ENCODE peak calls at places on chromosome 17, in four cellular contexts. One of them, this sample, is unnamed.
A peak's percentile ranks its signal among the peaks of the same experiment; 100 is the strongest.

GRCh38 chr17:1294157-1294717 is 14.8 kb downstream of the TRARG1 start:
- DNase-seq in H9: no peak
- DNase-seq in mesenchymal stem cell: no peak
- DNase-seq in neuronal stem cell: no peak
- DNase-seq in this sample: no peak

GRCh38 chr17:2931426-2931825 is 132.0 kb downstream of the OR1D5 start:
- DNase-seq in mesenchymal stem cell: no peak
- DNase-seq in H9: peak; percentile 52
- DNase-seq in neuronal stem cell: no peak
- DNase-seq in this sample: no peak

GRCh38 chr17:3923466-3924190 is 7.4 kb upstream of the P2RX1 start:
- DNase-seq in neuronal stem cell: no peak
- DNase-seq in H9: no peak
- DNase-seq in mesenchymal stem cell: no peak
- DNase-seq in this sample: no peak

GRCh38 chr17:33862772-33863602 is 392.1 kb upstream of the CCL2 start:
- DNase-seq in neuronal stem cell: no peak
- DNase-seq in mesenchymal stem cell: no peak
- DNase-seq in H9: no peak
- DNase-seq in this sample: no peak

GRCh38 chr17:68906638-68907037 is 48.6 kb downstream of the ABCA8 start:
- DNase-seq in H9: no peak
- DNase-seq in mesenchymal stem cell: peak; percentile 16
- DNase-seq in neuronal stem cell: no peak
- DNase-seq in this sample: peak; percentile 21

GRCh38 chr17:33974276-33974675 is 280.8 kb upstream of the CCL2 start:
- DNase-seq in neuronal stem cell: no peak
- DNase-seq in H9: peak; percentile 15
- DNase-seq in mesenchymal stem cell: no peak
- DNase-seq in this sample: no peak

GRCh38 chr17:65020284-65020683 is 36.3 kb downstream of the GNA13 start:
- DNase-seq in H9: no peak
- DNase-seq in mesenchymal stem cell: peak; percentile 86
- DNase-seq in neuronal stem cell: no peak
- DNase-seq in this sample: peak; percentile 91

GRCh38 chr17:30831257-30831656 is 509 bp upstream of the ATAD5 start:
- DNase-seq in neuronal stem cell: no peak
- DNase-seq in mesenchymal stem cell: no peak
- DNase-seq in H9: peak; percentile 54
- DNase-seq in this sample: peak; percentile 5

GRCh38 chr17:43020789-43021738 is 1.1 kb downstream of the VAT1 start:
- DNase-seq in H9: peak; percentile 82
- DNase-seq in mesenchymal stem cell: peak; percentile 91
- DNase-seq in neuronal stem cell: peak; percentile 39
- DNase-seq in this sample: peak; percentile 50

DNA sequence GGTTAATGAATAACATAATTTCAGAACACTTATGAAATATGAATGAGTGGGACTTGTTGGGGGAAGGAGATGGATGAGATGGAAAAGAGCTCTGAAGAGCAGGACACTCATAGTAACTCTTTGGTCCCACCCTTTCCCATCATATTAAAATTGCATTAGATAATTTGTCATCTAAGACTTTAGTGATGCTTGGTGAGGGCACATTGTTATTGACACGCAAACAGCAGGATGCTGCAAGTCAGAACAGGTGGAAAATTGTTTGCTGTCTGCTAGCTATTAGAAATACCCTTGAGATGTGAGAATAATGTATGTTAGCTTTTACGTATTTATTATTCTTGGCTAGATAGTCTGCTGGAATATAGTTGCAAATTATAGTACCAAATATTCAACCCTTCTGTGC is 75.7 kb downstream of the TANC2 start:
- DNase-seq in H9: no peak
- DNase-seq in neuronal stem cell: no peak
- DNase-seq in mesenchymal stem cell: no peak
- DNase-seq in this sample: no peak
- H3K14ac ChIP-seq in H9: no peak overlapping the region
- H3K14ac ChIP-seq in neuronal stem cell: no peak overlapping the region
- H3K14ac ChIP-seq in mesenchymal stem cell: no peak overlapping the region
- H3K14ac ChIP-seq in this sample: no peak overlapping the region

DNA sequence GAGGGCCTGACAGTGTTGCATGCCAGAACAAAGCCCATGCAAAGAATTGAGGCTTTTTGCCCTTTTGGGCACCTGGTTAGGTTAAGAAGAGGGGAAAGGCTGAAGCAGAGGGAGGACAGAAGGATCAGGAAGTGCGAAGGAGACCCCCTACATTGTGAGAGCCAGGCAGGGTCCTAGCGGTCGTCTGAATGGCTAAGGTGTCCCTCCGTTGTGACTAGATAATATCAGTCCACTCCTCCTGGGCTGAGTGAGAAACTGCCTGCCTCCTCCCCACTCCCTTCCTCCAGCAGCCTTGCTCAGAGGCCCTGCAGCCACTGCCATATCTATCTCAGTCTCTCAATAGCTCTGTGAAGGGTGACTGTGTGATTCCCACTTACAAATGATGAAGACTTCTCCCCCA is 75.1 kb downstream of the WSB1 start:
- DNase-seq in H9: no peak
- DNase-seq in neuronal stem cell: no peak
- DNase-seq in mesenchymal stem cell: no peak
- DNase-seq in this sample: no peak
- H3K14ac ChIP-seq in H9: no peak overlapping the region
- H3K14ac ChIP-seq in neuronal stem cell: no peak overlapping the region
- H3K14ac ChIP-seq in mesenchymal stem cell: no peak overlapping the region
- H3K14ac ChIP-seq in this sample: no peak overlapping the region

GRCh38 chr17:50071692-50072091 is 15.8 kb downstream of the ITGA3 start:
- DNase-seq in neuronal stem cell: no peak
- DNase-seq in mesenchymal stem cell: no peak
- DNase-seq in H9: no peak
- DNase-seq in this sample: no peak
- H3K14ac ChIP-seq in neuronal stem cell: no peak overlapping the region
- H3K14ac ChIP-seq in mesenchymal stem cell: no peak overlapping the region
- H3K14ac ChIP-seq in H9: no peak overlapping the region
- H3K14ac ChIP-seq in this sample: no peak overlapping the region

GRCh38 chr17:50209472-50210248 is 8.2 kb upstream of the COL1A1 start:
- DNase-seq in neuronal stem cell: no peak
- DNase-seq in mesenchymal stem cell: peak; percentile 99
- DNase-seq in H9: peak; percentile 95
- DNase-seq in this sample: peak; percentile 100
- H3K14ac ChIP-seq in neuronal stem cell: no peak overlapping the region
- H3K14ac ChIP-seq in mesenchymal stem cell: peak overlapping the region; percentile 9
- H3K14ac ChIP-seq in H9: peak overlapping the region; percentile 18
- H3K14ac ChIP-seq in this sample: peak overlapping the region; percentile 100

This sample was measured in IMR-90.